ENCODE peak calls at places on chromosome 16, in seven cellular contexts. N is tibial nerve; P is neural progenitor cell; R is endodermal cell; D is pancreas; K is CD8-positive, alpha-beta T cell; I is GM23338. F is an unnamed sample. For H3K36me3, the result is how much of the 10 kb centered on the place peaks cover.

GRCh38 chr16:82639666-82640336 is 13.0 kb downstream of the CDH13 start:
- DNase-seq in I (peak), K (peak), D (peak), R (peak), N (no peak), P (peak), F (peak)

GRCh38 chr16:1612320-1613111 is at the start of gene CRAMP1:
- DNase-seq in R (peak), N (no peak), P (peak), I (peak), D (no peak), K (no peak), F (peak)

GRCh38 chr16:3907586-3907985 is 27.1 kb upstream of the CREBBP start:
- DNase-seq in R (peak), D (no peak), K (no peak), I (peak), N (no peak), P (no peak), F (no peak)

GRCh38 chr16:53457670-53458069 is 23.4 kb downstream of the RBL2 start:
- DNase-seq in N (no peak), R (no peak), D (no peak), P (no peak), I (no peak), K (peak), F (no peak)

GRCh38 chr16:80852261-80852872 is 48.0 kb upstream of the CDYL2 start:
- DNase-seq in K (no peak), P (peak), I (peak), N (no peak), R (peak), D (no peak), F (peak)

GRCh38 chr16:85699628-85700027 is 10.9 kb upstream of the GINS2 start:
- DNase-seq in P (no peak), N (no peak), I (no peak), R (no peak), K (no peak), D (no peak), F (peak)

GRCh38 chr16:14186007-14186953 is 115.2 kb downstream of the MRTFB start:
- DNase-seq in K (no peak), N (no peak), D (no peak), P (peak), R (peak), I (peak), F (no peak)

GRCh38 chr16:15811778-15812750 is 44.8 kb downstream of the MYH11 start:
- DNase-seq in I (peak), P (peak), N (no peak), K (no peak), D (peak), R (peak), F (no peak)

GRCh38 chr16:55779391-55780094 is 53.4 kb downstream of the CES1 start:
- DNase-seq in K (no peak), R (peak), I (no peak), D (no peak), P (peak), N (no peak), F (no peak)

GRCh38 chr16:894841-895240 is 75.9 kb downstream of the LMF1 start:
- DNase-seq in K (no peak), D (peak), P (no peak), N (no peak), I (peak), R (peak), F (no peak)

GRCh38 chr16:50842013-50842505 is 100.2 kb downstream of the CYLD start:
- DNase-seq in N (no peak), P (no peak), I (no peak), R (peak), D (no peak), K (no peak), F (no peak)

GRCh38 chr16:75580-76501 is 2.2 kb upstream of the MPG start:
- DNase-seq in D (no peak), R (peak), K (no peak), I (peak), P (peak), N (peak), F (peak)

GRCh38 chr16:29835926-29836325 is 15.7 kb downstream of the MVP start:
- DNase-seq in K (no peak), N (no peak), R (no peak), I (no peak), D (no peak), P (no peak), F (no peak)

GRCh38 chr16:29839822-29840221 is 19.6 kb downstream of the MVP start:
- DNase-seq in R (no peak), K (no peak), I (no peak), N (no peak), P (no peak), D (no peak), F (no peak)

GRCh38 chr16:29836623-29837022 is 16.4 kb downstream of the MVP start:
- DNase-seq in R (no peak), P (no peak), K (no peak), I (no peak), N (no peak), D (no peak), F (no peak)

GRCh38 chr16:29840240-29840639 is 20.0 kb downstream of the MVP start:
- DNase-seq in D (no peak), N (no peak), P (no peak), R (no peak), K (no peak), I (no peak), F (no peak)

GRCh38 chr16:29837833-29838232 is 17.6 kb downstream of the MVP start:
- DNase-seq in I (no peak), N (no peak), D (no peak), K (no peak), P (no peak), R (no peak), F (no peak)
- H3K36me3 ChIP-seq in I (under half), N (under half), D (under half), K (half or more), P (under half), R (under half), F (under half)

GRCh38 chr16:67391424-67392300 is 1.6 kb downstream of the TPPP3 start:
- DNase-seq in I (no peak), R (no peak), K (no peak), D (peak), N (no peak), P (no peak), F (peak)

GRCh38 chr16:67393790-67394270 is 532 bp upstream of the TPPP3 start:
- DNase-seq in R (no peak), K (no peak), N (no peak), I (no peak), D (no peak), P (no peak), F (no peak)

GRCh38 chr16:67392301-67393059 is 818 bp downstream of the TPPP3 start:
- DNase-seq in R (no peak), P (no peak), I (no peak), K (no peak), D (no peak), N (no peak), F (no peak)

GRCh38 chr16:67394271-67395104 is 1.2 kb upstream of the TPPP3 start:
- DNase-seq in P (peak), K (no peak), D (no peak), N (no peak), I (peak), R (peak), F (no peak)

GRCh38 chr16:67393111-67393789 is at the start of gene TPPP3:
- DNase-seq in D (peak), I (peak), R (peak), N (peak), K (no peak), P (peak), F (peak)
- TF ChIP-seq CTCF in D (peak), I (peak), R (peak), N (peak), K (peak), P (peak), F (peak)

GRCh38 chr16:84618428-84619102 is 687 bp upstream of the COTL1 start:
- DNase-seq in R (peak), D (no peak), P (peak), I (peak), K (no peak), N (no peak), F (no peak)
- H3K4me3 ChIP-seq in R (peak), D (no peak), P (peak), I (peak), K (no peak), N (no peak), F (no peak)

GRCh38 chr16:57469046-57469445 is 6.6 kb downstream of the POLR2C start:
- DNase-seq in I (no peak), R (no peak), P (no peak), K (no peak), N (no peak), D (no peak), F (no peak)
- H3K36me3 ChIP-seq in I (under half), R (half or more), P (under half), K (half or more), N (under half), D (under half), F (under half)

DNA sequence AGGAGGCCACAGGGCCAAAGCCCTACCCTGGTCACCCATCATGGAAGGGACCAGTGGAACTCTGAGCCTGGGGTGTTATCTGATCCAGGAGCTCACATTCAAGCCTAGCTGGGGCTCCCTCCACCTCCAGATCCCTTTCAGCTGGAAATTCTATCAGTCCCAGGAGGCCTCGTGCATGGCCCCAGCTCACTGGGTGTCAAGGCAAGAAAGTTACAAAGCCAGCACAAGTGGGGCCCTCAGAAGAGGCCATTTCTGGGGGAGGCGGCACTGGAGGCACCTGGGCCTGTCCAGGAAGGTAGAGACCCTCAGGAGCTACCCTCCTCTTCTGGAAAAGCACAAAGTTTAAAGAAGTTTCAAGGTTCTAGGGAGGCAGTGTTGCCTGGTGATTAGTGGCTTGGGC is 4.8 kb downstream of the CA7 start:
- DNase-seq in R (peak), K (no peak), I (no peak), N (no peak), D (no peak), P (no peak), F (no peak)
- TF ChIP-seq CTCF in R (no peak), K (no peak), I (no peak), N (no peak), D (no peak), P (no peak), F (no peak)

DNA sequence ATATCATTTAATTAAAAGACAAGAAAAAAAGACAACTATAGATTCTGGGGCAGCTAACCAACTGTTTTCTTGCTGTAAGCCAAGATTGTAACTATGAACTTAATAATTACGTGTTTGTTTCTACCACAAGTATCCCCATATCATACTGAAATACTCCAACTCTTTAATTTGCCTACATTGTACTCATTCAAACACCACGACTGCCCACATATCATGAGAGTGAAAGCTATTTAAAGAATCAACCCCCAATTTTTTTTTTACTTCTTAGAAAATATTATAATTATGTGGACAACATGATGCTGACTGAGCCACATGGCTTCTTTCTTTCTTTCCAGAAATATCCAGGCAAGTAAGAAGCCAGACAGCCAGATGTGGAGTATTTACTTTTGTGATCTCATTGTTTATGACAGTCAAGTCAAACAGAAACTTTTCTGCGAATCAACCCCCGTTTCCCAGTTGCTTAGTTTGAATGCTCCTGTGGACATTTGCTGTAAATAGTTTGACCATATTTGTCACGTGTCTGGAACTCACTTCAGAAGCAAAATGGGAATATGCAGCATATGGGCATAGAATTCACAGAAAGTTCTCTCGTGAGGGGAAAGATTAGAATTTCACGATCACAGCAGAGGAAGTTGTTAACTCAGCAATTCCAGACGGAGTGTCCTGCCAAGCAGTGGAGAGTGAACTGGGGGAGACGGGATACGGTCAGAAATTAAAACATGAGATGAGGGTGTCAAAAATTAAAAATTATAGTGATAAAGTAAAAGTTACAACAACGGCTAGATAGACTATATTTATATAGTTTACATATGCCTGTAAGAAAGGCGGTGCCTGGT is 126.7 kb upstream of the PSMD7 start:
- DNase-seq in K (no peak), I (no peak), N (no peak), R (no peak), D (no peak), P (no peak), F (no peak)
- H3K4me3 ChIP-seq in K (no peak), I (no peak), N (no peak), R (no peak), D (no peak), P (no peak), F (no peak)

DNA sequence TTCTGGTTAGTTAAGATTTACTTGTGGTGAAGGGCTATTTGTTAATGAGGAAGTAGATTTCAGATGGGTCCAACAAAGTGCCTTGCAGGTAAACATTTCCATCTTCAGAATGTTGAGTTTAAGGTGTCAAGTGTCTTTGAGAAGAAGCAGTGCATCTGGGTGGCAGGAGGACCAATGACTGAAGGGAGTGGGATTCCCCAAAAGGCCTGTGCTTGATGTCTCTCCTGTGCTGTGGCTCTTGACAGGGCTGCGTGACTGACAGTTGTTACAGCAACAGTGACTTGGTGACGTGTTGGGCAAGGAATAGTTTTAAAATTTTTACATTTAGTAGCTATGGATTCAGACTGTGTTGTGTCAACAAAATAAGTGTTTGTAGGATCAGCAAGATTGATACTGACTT is 149.9 kb downstream of the PHKB start:
- DNase-seq in P (no peak), D (no peak), R (no peak), I (no peak), K (no peak), N (no peak), F (no peak)
- H3K36me3 ChIP-seq in P (under half), D (under half), R (under half), I (under half), K (under half), N (under half), F (under half)

DNA sequence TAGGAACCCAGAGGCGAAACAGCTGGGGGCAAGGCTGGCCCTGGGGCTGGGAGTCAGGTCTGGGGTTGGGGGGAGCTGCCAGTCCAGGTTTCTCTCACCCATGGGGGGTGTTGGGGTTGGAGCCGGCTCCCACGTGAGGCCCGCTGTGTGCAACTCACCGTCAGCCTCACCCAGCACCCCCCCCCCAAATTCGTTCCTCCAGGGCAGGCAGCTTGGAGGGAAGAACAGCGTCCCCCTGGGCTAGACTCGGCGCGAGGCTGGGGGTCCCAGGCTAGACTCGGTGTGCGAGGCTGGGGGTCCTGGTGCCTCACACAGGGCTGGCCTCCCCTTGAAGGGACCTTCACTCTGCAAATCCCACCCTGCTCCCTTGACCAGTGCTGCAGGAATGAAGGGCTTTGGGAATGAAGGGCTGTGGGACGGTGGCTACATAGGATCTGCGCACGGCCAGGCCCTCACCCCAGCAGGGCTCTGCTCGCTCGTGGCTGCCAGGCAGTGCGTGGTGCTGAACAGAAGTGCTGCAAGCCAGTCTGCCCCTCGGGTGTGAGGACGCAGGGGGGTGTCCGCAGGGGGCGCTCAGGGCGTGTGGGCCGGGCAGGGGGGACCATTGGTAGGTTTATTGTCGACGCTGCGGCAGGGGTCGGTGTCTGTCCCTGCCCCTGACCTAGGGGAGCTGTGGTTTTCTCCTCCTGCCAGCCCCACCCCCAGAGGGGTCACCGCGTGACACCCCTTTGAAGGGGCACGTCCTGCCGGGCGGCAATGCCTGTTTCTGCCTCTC is 74.7 kb downstream of the KLHDC4 start:
- DNase-seq in P (no peak), I (no peak), D (no peak), R (no peak), K (no peak), N (no peak), F (no peak)
- TF ChIP-seq CTCF in P (no peak), I (no peak), D (no peak), R (no peak), K (no peak), N (no peak), F (no peak)

DNA sequence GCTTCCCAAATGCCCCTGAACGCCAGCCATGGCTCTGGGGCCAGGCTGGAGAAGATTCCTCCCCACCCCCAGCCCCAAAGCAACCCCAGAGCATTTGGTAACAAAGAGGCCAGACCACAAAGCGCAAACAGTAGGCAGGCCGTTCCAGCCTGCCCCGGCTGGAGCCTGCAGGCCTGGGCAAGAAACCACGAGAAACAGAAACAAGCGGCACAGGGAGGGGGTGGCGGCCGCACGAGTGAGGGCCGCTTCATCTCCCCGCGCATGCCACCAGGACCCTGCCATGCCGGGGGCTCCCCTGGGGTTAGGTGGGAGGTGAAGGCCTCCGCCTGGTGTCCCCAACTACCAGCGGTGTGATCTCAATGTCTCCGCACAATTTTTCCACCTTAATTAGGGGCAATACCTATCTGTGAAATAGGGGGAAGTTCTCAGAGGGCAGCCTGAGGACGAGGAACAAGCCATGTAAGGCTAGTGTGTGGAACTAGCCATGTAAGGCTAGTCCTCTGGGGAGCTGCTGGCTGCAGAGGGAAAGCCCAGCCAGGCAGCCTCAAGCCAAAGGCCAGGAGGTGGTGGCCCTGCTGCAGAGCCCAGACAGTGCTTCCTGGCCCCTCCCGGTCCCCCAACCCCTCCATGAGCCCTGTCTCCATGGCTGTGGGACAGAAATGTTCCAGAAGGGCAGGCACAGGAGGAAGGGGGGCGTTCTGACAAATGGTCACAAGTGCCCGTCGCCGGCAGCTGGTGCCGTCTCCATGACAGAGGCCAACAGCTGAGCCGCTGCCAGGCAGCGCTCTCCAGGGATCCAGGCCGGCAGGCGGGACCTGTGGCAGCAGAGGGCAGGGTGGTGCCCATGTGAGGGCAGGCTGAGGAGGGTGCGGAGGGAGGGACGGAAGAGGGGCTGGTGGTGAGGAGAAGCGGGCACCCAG is 14.5 kb upstream of the MTSS2 start:
- DNase-seq in K (no peak), I (no peak), R (no peak), P (no peak), N (no peak), D (no peak), F (no peak)
- H3K4me3 ChIP-seq in K (no peak), I (no peak), R (no peak), P (no peak), N (no peak), D (no peak), F (no peak)